ENCODE peak calls at places on chromosomes 16 and 17, in nine cellular contexts. K is dorsolateral prefrontal cortex, X is body of pancreas, M is pancreas, W is nephron progenitor cell, J is lower lobe of right lung, U is thyroid gland, Y is CD14-positive monocyte, O is adrenal gland. P is an unnamed sample.

GRCh38 chr16:85646976-85647375 is 33.9 kb downstream of the GSE1 start:
- DNase-seq in K (no peak), X (no peak), M (no peak), W (no peak), J (no peak), U (no peak), Y (no peak), O (no peak), P (no peak)

GRCh38 chr16:934178-934577 is 36.6 kb downstream of the LMF1 start:
- DNase-seq in K (no peak), X (no peak), M (peak; percentile 5), W (no peak), J (no peak), U (no peak), Y (no peak), O (no peak), P (no peak)

GRCh38 chr17:64492481-64493109 is 4.3 kb downstream of the POLG2 start:
- DNase-seq in K (no peak), X (no peak), M (no peak), W (no peak), J (no peak), U (no peak), Y (no peak), O (no peak), P (no peak)

GRCh38 chr17:51221322-51221721 is 38.5 kb downstream of the MBTD1 start:
- DNase-seq in K (no peak), X (no peak), M (no peak), W (no peak), J (no peak), U (no peak), Y (no peak), O (no peak), P (no peak)

GRCh38 chr17:41739661-41740352 is 5.4 kb upstream of the HAP1 start:
- DNase-seq in K (no peak), X (peak; percentile 28), M (no peak), W (no peak), J (no peak), U (peak; percentile 55), Y (no peak), O (no peak), P (no peak)

GRCh38 chr17:51801626-51802025 is 356.9 kb downstream of the CA10 start:
- DNase-seq in K (no peak), X (no peak), M (no peak), W (no peak), J (no peak), U (no peak), Y (no peak), O (no peak), P (no peak)

GRCh38 chr17:36514856-36515255 is 19.8 kb downstream of the MYO19 start:
- DNase-seq in K (no peak), X (no peak), M (no peak), W (no peak), J (no peak), U (no peak), Y (no peak), O (no peak), P (no peak)

GRCh38 chr17:9116861-9117568 is 95.7 kb downstream of the NTN1 start:
- DNase-seq in K (no peak), X (no peak), M (no peak), W (no peak), J (no peak), U (no peak), Y (no peak), O (no peak), P (no peak)

GRCh38 chr16:83513006-83513755 is 294.6 kb upstream of the HSBP1 start:
- DNase-seq in K (no peak), X (no peak), M (no peak), W (no peak), J (no peak), U (no peak), Y (no peak), O (no peak), P (no peak)

GRCh38 chr17:82930924-82931695 is 91.3 kb upstream of the ZNF750 start:
- DNase-seq in K (peak; percentile 18), X (no peak), M (no peak), W (no peak), J (peak; percentile 41), U (peak; percentile 1), Y (no peak), O (no peak), P (no peak)

GRCh38 chr17:81097134-81097942 is 62.4 kb downstream of the BAIAP2 start:
- DNase-seq in K (peak; percentile 84), X (peak; percentile 79), M (no peak), W (peak; percentile 88), J (peak; percentile 86), U (peak; percentile 85), Y (peak; percentile 75), O (peak; percentile 78), P (peak; percentile 77)

GRCh38 chr16:80667925-80668324 is 127.1 kb downstream of the DYNLRB2 start:
- DNase-seq in K (no peak), X (no peak), M (no peak), W (no peak), J (no peak), U (no peak), Y (no peak), O (no peak), P (no peak)

GRCh38 chr17:21289902-21290571 is 5.5 kb downstream of the MAP2K3 start:
- DNase-seq in K (no peak), X (peak; percentile 78), M (peak; percentile 78), W (no peak), J (no peak), U (peak; percentile 42), Y (peak; percentile 45), O (peak; percentile 69), P (no peak)

GRCh38 chr17:49290690-49291326 is 60.2 kb upstream of the PHOSPHO1 start:
- DNase-seq in K (no peak), X (no peak), M (no peak), W (no peak), J (no peak), U (peak; percentile 7), Y (no peak), O (no peak), P (no peak)

GRCh38 chr17:76014100-76014924 is 12.8 kb downstream of the EVPL start:
- DNase-seq in K (peak; percentile 60), X (peak; percentile 87), M (peak; percentile 84), W (peak; percentile 85), J (peak; percentile 86), U (peak; percentile 78), Y (no peak), O (peak; percentile 79), P (peak; percentile 69)

GRCh38 chr17:17472333-17472920 is 4.4 kb upstream of the MED9 start:
- DNase-seq in K (no peak), X (no peak), M (no peak), W (no peak), J (no peak), U (no peak), Y (no peak), O (no peak), P (no peak)

GRCh38 chr17:7328009-7328408 is 1.1 kb downstream of the NEURL4 start:
- DNase-seq in K (no peak), X (no peak), M (no peak), W (no peak), J (no peak), U (no peak), Y (no peak), O (no peak), P (no peak)

DNA sequence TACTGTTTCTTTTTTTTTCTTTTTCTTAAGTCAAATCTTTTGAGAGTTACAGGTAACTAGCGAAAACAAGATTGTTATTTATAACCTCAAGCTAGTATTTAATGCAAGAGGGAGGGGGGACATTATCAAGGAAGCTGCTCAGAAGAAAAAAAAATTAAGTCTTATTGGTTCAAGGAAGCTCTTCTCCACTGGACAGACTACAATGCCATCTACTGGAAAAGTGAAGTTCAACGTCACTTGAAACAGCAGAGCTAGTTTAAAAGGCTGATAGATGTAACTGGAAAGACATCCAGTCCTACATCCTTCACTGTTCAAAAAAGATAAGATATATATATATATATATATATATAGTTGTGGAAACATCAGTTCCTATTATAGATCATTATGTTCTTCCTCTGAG is 418.0 kb upstream of the PSMD7 start:
- DNase-seq in K (no peak), X (no peak), M (no peak), W (peak; percentile 7), J (no peak), U (no peak), Y (no peak), O (no peak), P (no peak)
- TF ChIP-seq CTCF in K (peak; percentile 63), X (no peak), M (no peak), W (peak; percentile 56), J (peak; percentile 40), U (peak; percentile 17), Y (no peak), O (peak; percentile 66), P (peak; percentile 26)

GRCh38 chr16:14100825-14101224 is 29.7 kb downstream of the MRTFB start:
- DNase-seq in K (no peak), X (no peak), M (no peak), W (no peak), J (no peak), U (no peak), Y (no peak), O (no peak), P (no peak)
- TF ChIP-seq CTCF in K (no peak), X (no peak), M (no peak), W (no peak), J (no peak), U (no peak), Y (no peak), O (no peak), P (no peak)

DNA sequence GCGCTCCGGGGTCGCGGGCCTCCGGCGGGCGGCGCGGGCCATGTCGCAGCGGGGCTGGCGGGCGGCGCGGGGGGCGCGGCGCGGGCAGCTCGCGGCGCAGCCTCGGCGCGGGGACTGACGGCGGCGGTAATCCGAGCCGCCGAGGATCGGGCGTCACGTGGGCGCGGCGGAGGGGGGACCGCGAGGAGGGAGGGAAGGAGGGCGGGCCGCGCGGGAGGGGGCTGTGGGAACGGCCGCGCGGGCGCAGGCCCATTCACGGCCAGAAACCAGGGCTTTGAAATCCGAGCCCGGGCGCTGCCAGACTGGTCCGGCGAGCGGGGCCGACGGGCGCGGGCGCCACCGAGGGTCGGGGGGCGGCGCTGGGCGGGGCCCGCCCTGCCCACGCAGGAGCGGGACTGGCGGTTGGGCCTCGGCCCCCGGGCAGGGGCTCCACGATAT is at the start of gene MTSS2:
- DNase-seq in K (peak; percentile 83), X (peak; percentile 88), M (peak; percentile 83), W (peak; percentile 95), J (peak; percentile 86), U (peak; percentile 90), Y (no peak), O (peak; percentile 86), P (peak; percentile 89)
- TF ChIP-seq CTCF in K (no peak), X (no peak), M (no peak), W (no peak), J (no peak), U (no peak), Y (no peak), O (no peak), P (no peak)

DNA sequence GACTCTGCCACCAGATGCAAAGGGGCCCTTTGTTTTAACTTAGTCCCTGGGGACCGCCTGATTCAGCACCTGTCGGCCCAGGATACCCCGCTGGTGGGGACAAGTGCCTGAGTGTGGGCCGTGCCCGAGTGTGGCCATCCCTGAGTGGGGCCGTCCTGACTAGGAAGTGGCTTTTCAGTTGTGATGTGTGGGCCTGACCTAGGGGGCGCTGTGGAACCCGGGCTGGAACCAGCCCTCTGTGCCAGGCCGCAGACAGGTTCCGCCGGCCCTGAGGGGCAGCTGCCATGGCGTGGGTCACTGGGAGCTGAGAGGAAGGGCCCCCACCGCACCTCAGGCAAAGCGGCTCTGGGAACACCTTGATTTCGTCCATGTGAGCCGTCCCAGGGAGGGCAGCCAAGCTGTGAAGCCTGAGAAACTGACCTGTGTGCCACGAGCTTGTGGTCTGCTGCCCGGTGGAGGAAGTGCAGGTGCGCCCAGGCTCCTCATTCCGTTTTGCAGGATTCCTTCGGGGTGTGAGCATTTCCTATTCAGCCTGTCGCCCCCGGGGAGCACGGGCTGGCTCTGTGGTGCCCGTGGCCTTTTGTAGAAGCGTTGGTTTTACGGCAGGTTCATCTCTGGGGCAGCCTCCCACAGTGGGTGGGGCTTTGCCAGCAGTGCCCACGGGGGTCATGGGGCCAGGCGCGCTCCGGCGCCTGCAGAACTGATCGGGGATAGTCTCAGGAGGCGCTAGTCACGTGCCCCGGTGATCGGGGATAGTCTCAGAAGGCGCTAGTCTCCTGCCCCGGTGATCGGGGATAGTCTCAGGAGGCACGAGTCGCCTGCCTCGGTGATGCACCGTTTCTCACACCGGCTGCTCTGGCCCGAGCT is 5.3 kb downstream of the RPL13 start:
- DNase-seq in K (no peak), X (peak; percentile 77), M (peak; percentile 75), W (peak; percentile 56), J (peak; percentile 77), U (peak; percentile 46), Y (no peak), O (peak; percentile 73), P (no peak)
- TF ChIP-seq CTCF in K (peak; percentile 52), X (peak; percentile 39), M (no peak), W (peak; percentile 43), J (peak; percentile 52), U (no peak), Y (peak; percentile 68), O (peak; percentile 53), P (peak; percentile 40)

P was measured in mesothelial cell of epicardium.